ENCODE peak calls at places on chromosomes 5 and 9, in four cellular contexts. R is sigmoid colon, S is uterus, J is thyroid gland. V is an unnamed sample. For H3K27me3, the result is how much of the 10 kb centered on the place peaks cover.

GRCh38 chr9:93670208-93671029 is 94.0 kb downstream of the PHF2 start:
- DNase-seq in R (peak), S (peak), J (no peak), V (peak)

GRCh38 chr5:14266171-14266570 is 123.0 kb downstream of the TRIO start:
- DNase-seq in R (no peak), S (no peak), J (no peak), V (no peak)

GRCh38 chr5:78731884-78732283 is 83.3 kb upstream of the LHFPL2 start:
- DNase-seq in R (no peak), S (no peak), J (no peak), V (no peak)

GRCh38 chr5:21817668-21818419 is 1035.3 kb downstream of the CDH12 start:
- DNase-seq in R (no peak), S (no peak), J (no peak), V (no peak)

GRCh38 chr5:177354716-177355115 is 3.0 kb upstream of the RGS14 start:
- DNase-seq in R (no peak), S (no peak), J (no peak), V (no peak)

GRCh38 chr9:133571491-133571890 is 37.0 kb downstream of the ADAMTSL2 start:
- DNase-seq in R (no peak), S (no peak), J (no peak), V (no peak)

GRCh38 chr5:119961993-119962392 is 332.6 kb downstream of the FAM170A start:
- DNase-seq in R (no peak), S (no peak), J (no peak), V (no peak)

GRCh38 chr9:108643756-108644510 is 211.9 kb downstream of the ACTL7B start:
- DNase-seq in R (no peak), S (no peak), J (no peak), V (no peak)

GRCh38 chr5:72658161-72658560 is 151.0 kb upstream of the ZNF366 start:
- DNase-seq in R (no peak), S (no peak), J (no peak), V (no peak)

GRCh38 chr5:3022665-3023064 is 271.2 kb upstream of the IRX2 start:
- DNase-seq in R (no peak), S (no peak), J (no peak), V (no peak)

GRCh38 chr9:97388721-97389238 is 23.1 kb upstream of the TDRD7 start:
- DNase-seq in R (no peak), S (no peak), J (no peak), V (no peak)

GRCh38 chr5:54792611-54793404 is 192.6 kb downstream of the ESM1 start:
- DNase-seq in R (no peak), S (no peak), J (no peak), V (no peak)

GRCh38 chr5:86858452-86858851 is 240.7 kb downstream of the COX7C start:
- DNase-seq in R (no peak), S (no peak), J (no peak), V (no peak)

GRCh38 chr9:6628714-6629113 is 16.8 kb downstream of the GLDC start:
- DNase-seq in R (no peak), S (no peak), J (no peak), V (no peak)

GRCh38 chr9:68747043-68747533 is 42.0 kb downstream of the PIP5K1B start:
- DNase-seq in R (no peak), S (no peak), J (no peak), V (no peak)

GRCh38 chr9:20621553-20622329 is 558 bp downstream of the MLLT3 start:
- DNase-seq in R (peak), S (peak), J (peak), V (peak)

GRCh38 chr9:107484117-107484723 is 5.3 kb downstream of the KLF4 start:
- DNase-seq in R (no peak), S (no peak), J (peak), V (no peak)
- H3K4me3 ChIP-seq in R (no peak), S (no peak), J (no peak), V (peak)

GRCh38 chr5:77630246-77631165 is 8.0 kb downstream of the OTP start:
- DNase-seq in R (no peak), S (no peak), J (peak), V (no peak)
- H3K27me3 ChIP-seq in R (half or more), S (under half), J (half or more), V (half or more)

GRCh38 chr5:96702503-96703383 is 40.6 kb downstream of the CAST start:
- DNase-seq in R (peak), S (peak), J (peak), V (peak)
- TF ChIP-seq POLR2A in R (peak), S (peak), J (peak), V (peak)

GRCh38 chr5:131515348-131515747 is 119.7 kb downstream of the RAPGEF6 start:
- DNase-seq in R (no peak), S (no peak), J (no peak), V (no peak)
- H3K4me3 ChIP-seq in R (no peak), S (no peak), J (no peak), V (no peak)

DNA sequence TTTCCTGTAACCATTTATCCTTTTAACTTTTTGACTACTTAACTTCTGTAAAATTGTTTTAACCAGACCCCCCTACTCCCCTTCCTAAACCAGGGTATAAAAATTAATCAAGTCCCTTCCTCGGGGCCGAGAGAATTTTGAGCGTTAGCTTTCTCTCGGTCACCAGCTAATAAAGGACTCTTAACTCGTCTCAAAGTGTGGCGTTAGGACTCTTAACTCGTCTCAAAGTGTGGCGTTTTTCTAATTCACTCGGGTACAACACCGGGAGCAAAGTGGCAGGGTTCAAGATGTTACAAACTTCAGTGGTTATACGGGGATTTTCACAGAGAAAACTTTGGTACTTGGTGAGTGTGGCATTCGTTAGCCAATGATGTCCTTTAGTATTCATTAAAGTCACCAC is 39.7 kb upstream of the PPP1R26 start:
- DNase-seq in R (no peak), S (no peak), J (no peak), V (no peak)
- H3K27me3 ChIP-seq in R (under half), S (under half), J (under half), V (under half)

GRCh38 chr5:169637856-169638190 is 748 bp downstream of the DOCK2 start:
- DNase-seq in R (no peak), S (no peak), J (no peak), V (no peak)
- TF ChIP-seq POLR2A in R (no peak), S (no peak), J (no peak), V (no peak)

GRCh38 chr9:37936965-37937364 is 33.0 kb upstream of the SLC25A51 start:
- DNase-seq in R (no peak), S (no peak), J (no peak), V (no peak)
- H3K4me3 ChIP-seq in R (no peak), S (no peak), J (no peak), V (no peak)

GRCh38 chr5:15637886-15638285 is 137.9 kb downstream of the FBXL7 start:
- DNase-seq in R (no peak), S (no peak), J (no peak), V (no peak)
- H3K27me3 ChIP-seq in R (under half), S (under half), J (under half), V (under half)